ENCODE peak calls at places on chromosome 2, in five cellular contexts. F is A549, W is NB4, M is body of pancreas, T is prostate gland. Z is an unnamed sample.

GRCh38 chr2:68222287-68222686 is 30.0 kb downstream of the PPP3R1 start:
- DNase-seq in F (no peak), W (no peak), M (no peak), T (no peak), Z (no peak)

GRCh38 chr2:220531216-220531615 is 903.8 kb downstream of the SLC4A3 start:
- DNase-seq in F (no peak), W (no peak), M (no peak), T (no peak), Z (no peak)

GRCh38 chr2:168169097-168169745 is 78.2 kb downstream of the STK39 start:
- DNase-seq in F (no peak), W (no peak), M (no peak), T (no peak), Z (no peak)

GRCh38 chr2:73290049-73290839 is 3.1 kb downstream of the EGR4 start:
- DNase-seq in F (peak; percentile 70), W (peak; percentile 67), M (peak; percentile 44), T (no peak), Z (no peak)

GRCh38 chr2:165691615-165692014 is 102.4 kb downstream of the GALNT3 start:
- DNase-seq in F (no peak), W (no peak), M (no peak), T (no peak), Z (no peak)

GRCh38 chr2:207156451-207157161 is 9.1 kb downstream of the KLF7 start:
- DNase-seq in F (no peak), W (no peak), M (no peak), T (no peak), Z (no peak)

GRCh38 chr2:231644426-231644825 is 51.8 kb downstream of the TEX44 start:
- DNase-seq in F (no peak), W (no peak), M (no peak), T (no peak), Z (no peak)

GRCh38 chr2:163155279-163155883 is 316.8 kb upstream of the KCNH7 start:
- DNase-seq in F (peak; percentile 44), W (peak; percentile 52), M (no peak), T (no peak), Z (no peak)

GRCh38 chr2:170967553-170967952 is 38.5 kb downstream of the GORASP2 start:
- DNase-seq in F (no peak), W (no peak), M (no peak), T (no peak), Z (no peak)

GRCh38 chr2:201779996-201780673 is 598 bp downstream of the ALS2 start:
- DNase-seq in F (peak; percentile 6), W (peak; percentile 59), M (no peak), T (peak; percentile 8), Z (peak; percentile 22)

GRCh38 chr2:70999362-70999761 is 4.7 kb upstream of the TEX261 start:
- DNase-seq in F (no peak), W (no peak), M (no peak), T (no peak), Z (no peak)

GRCh38 chr2:10966056-10966455 is 54.3 kb downstream of the KCNF1 start:
- DNase-seq in F (no peak), W (no peak), M (no peak), T (no peak), Z (no peak)

GRCh38 chr2:239684271-239684670 is 283.5 kb upstream of the HDAC4 start:
- DNase-seq in F (no peak), W (no peak), M (no peak), T (no peak), Z (no peak)

GRCh38 chr2:127254386-127254981 is 34.4 kb upstream of the CYP27C1 start:
- DNase-seq in F (peak; percentile 38), W (no peak), M (no peak), T (no peak), Z (no peak)

GRCh38 chr2:170817247-170817998 is 736 bp downstream of the GAD1 start:
- DNase-seq in F (peak; percentile 50), W (no peak), M (no peak), T (no peak), Z (no peak)

GRCh38 chr2:98387478-98387877 is 41.2 kb downstream of the CNGA3 start:
- DNase-seq in F (no peak), W (no peak), M (no peak), T (no peak), Z (peak; percentile 78)

GRCh38 chr2:118584380-118584779 is 263.1 kb downstream of the EN1 start:
- DNase-seq in F (no peak), W (no peak), M (no peak), T (no peak), Z (no peak)

GRCh38 chr2:118580651-118581050 is 266.8 kb downstream of the EN1 start:
- DNase-seq in F (no peak), W (no peak), M (no peak), T (no peak), Z (no peak)

GRCh38 chr2:118580107-118580506 is 267.3 kb downstream of the EN1 start:
- DNase-seq in F (no peak), W (no peak), M (no peak), T (no peak), Z (no peak)

GRCh38 chr2:118584877-118585276 is 262.6 kb downstream of the EN1 start:
- DNase-seq in F (no peak), W (no peak), M (no peak), T (no peak), Z (no peak)

DNA sequence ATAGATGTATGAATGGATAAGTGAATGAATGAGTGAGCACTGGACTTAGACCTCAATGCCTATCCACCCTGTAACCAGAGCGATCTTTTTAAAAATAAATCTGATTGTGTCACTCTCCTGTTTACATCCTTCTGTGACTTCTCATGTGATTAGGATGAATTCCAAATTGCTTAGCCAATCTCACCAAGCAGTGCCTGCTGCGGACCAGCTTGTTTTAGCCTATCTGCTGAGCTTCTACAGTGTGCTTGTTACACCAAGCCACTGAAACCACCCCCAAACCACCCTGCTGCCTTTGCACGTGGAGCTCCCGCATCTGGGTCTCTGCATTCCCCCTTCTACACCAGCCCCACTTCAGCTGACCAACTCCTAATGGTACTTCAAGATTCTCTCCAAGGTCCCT is 265.4 kb downstream of the EN1 start:
- DNase-seq in F (no peak), W (no peak), M (no peak), T (no peak), Z (no peak)
- TF ChIP-seq CTCF in F (no peak), W (no peak), M (no peak), T (no peak), Z (no peak)

DNA sequence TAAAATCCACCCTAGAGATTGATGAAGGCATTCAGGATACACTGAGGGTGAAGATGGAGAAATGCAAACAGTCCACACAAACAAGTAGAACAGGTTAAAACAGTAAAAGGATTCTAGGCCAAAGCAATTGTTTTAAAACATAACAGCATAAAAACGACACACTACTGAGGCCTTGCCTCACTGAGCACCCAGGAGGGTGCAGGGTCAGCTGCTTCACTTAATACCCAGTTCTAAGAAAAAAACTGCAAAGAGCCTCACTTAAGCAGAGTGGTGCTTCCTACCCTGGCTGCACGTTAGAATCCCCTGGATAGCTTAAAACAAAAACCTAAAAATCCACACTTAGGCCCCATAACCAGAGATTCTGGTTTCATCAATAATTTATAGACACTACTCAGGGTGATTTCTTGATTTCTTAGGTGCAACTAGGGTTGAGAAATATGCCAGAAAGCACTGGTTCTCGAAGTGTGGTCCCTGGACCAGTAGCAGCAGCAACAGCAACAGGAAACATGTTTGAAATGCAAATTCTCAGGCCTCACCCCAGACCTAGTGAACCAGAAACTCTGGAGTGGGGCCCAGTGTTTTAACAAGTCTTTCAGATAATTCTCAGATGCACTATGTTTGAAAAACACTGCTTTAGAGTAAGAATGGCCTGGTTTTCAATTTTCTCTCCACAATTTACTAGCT is 279.1 kb downstream of the ZEB2 start:
- DNase-seq in F (no peak), W (no peak), M (no peak), T (no peak), Z (no peak)
- TF ChIP-seq POLR2A in F (no peak), W (no peak), M (no peak), T (no peak), Z (no peak)

DNA sequence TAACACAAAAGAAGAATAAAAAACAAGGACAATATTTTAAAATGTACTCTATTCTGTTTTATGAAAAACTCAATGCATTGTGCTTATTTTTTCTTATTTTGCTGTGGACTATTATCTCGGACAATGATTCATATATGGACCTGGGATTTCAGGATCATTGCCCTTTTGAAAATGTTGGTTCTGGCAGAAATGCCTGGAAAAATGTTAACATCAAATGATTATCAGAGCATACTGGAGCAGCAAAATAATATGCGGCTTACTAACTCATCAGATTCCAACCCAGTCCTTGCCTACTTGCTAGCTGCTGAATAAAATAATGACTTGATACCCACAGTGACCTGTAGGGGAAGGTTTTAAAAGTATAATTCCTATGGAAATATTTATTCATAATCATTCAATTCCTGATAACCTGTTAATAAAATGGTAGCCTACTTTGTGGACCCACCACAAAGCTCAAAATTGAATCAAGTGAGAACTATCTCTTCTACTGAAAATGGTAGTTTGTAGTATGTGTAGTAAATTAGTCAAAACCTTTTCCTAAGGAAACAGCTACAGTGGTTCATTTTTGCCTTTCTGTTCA is 117.4 kb downstream of the NEB start:
- DNase-seq in F (no peak), W (no peak), M (no peak), T (no peak), Z (no peak)
- TF ChIP-seq CTCF in F (no peak), W (no peak), M (no peak), T (no peak), Z (no peak)

GRCh38 chr2:179525340-179525739 is 260.7 kb upstream of the SESTD1 start:
- DNase-seq in F (no peak), W (no peak), M (no peak), T (no peak), Z (no peak)

GRCh38 chr2:179521944-179522343 is 257.3 kb upstream of the SESTD1 start:
- DNase-seq in F (no peak), W (no peak), M (no peak), T (no peak), Z (no peak)

GRCh38 chr2:179528576-179529069 is 264.0 kb upstream of the SESTD1 start:
- DNase-seq in F (no peak), W (no peak), M (no peak), T (no peak), Z (no peak)

GRCh38 chr2:179524940-179525339 is 260.3 kb upstream of the SESTD1 start:
- DNase-seq in F (no peak), W (no peak), M (no peak), T (no peak), Z (no peak)
- TF ChIP-seq POLR2A in F (no peak), W (no peak), M (no peak), T (no peak), Z (no peak)

GRCh38 chr2:138116456-138116855 is 152.2 kb downstream of the HNMT start:
- DNase-seq in F (no peak), W (no peak), M (no peak), T (no peak), Z (no peak)

GRCh38 chr2:138112536-138112935 is 148.3 kb downstream of the HNMT start:
- DNase-seq in F (no peak), W (no peak), M (no peak), T (no peak), Z (no peak)

GRCh38 chr2:138110453-138111083 is 146.3 kb downstream of the HNMT start:
- DNase-seq in F (no peak), W (no peak), M (no peak), T (no peak), Z (no peak)

GRCh38 chr2:138115664-138116063 is 151.4 kb downstream of the HNMT start:
- DNase-seq in F (no peak), W (no peak), M (no peak), T (no peak), Z (no peak)

GRCh38 chr2:138113871-138114525 is 149.7 kb downstream of the HNMT start:
- DNase-seq in F (no peak), W (no peak), M (no peak), T (no peak), Z (no peak)
- TF ChIP-seq CTCF in F (no peak), W (no peak), M (no peak), T (no peak), Z (no peak)

GRCh38 chr2:186485871-186486650 is at the start of gene ZC3H15:
- DNase-seq in F (peak; percentile 98), W (peak; percentile 98), M (peak; percentile 95), T (peak; percentile 95), Z (peak; percentile 96)
- TF ChIP-seq POLR2A in F (peak; percentile 67), W (peak; percentile 76), M (peak; percentile 93), T (peak; percentile 87), Z (no peak)

Z was measured in lower leg skin.